ENCODE peak calls at places on chromosomes 16 and 17, in eight cellular contexts. One of them, this sample, is unnamed.

GRCh38 chr16:27847030-27847550 is 216.4 kb downstream of the GSG1L start:
- DNase-seq in CD4-positive, CD25-positive, alpha-beta regulatory T cell: no peak
- DNase-seq in mammary epithelial cell: peak
- DNase-seq in neural progenitor cell: no peak
- DNase-seq in stomach: peak
- DNase-seq in substantia nigra: no peak
- DNase-seq in GM23248: no peak
- DNase-seq in right lobe of liver: no peak
- DNase-seq in this sample: peak

GRCh38 chr17:7043544-7044268 is at the start of gene SLC16A11:
- DNase-seq in CD4-positive, CD25-positive, alpha-beta regulatory T cell: no peak
- DNase-seq in stomach: peak
- DNase-seq in right lobe of liver: peak
- DNase-seq in neural progenitor cell: peak
- DNase-seq in mammary epithelial cell: no peak
- DNase-seq in GM23248: peak
- DNase-seq in substantia nigra: no peak
- DNase-seq in this sample: peak

GRCh38 chr16:87654826-87655225 is 52.5 kb downstream of the JPH3 start:
- DNase-seq in CD4-positive, CD25-positive, alpha-beta regulatory T cell: no peak
- DNase-seq in mammary epithelial cell: no peak
- DNase-seq in right lobe of liver: no peak
- DNase-seq in GM23248: no peak
- DNase-seq in neural progenitor cell: no peak
- DNase-seq in substantia nigra: no peak
- DNase-seq in stomach: no peak
- DNase-seq in this sample: no peak

GRCh38 chr17:76755285-76755684 is 17.4 kb downstream of the MFSD11 start:
- DNase-seq in right lobe of liver: no peak
- DNase-seq in neural progenitor cell: no peak
- DNase-seq in mammary epithelial cell: no peak
- DNase-seq in GM23248: no peak
- DNase-seq in substantia nigra: no peak
- DNase-seq in CD4-positive, CD25-positive, alpha-beta regulatory T cell: no peak
- DNase-seq in stomach: no peak
- DNase-seq in this sample: no peak

GRCh38 chr16:8806272-8806983 is 8.8 kb downstream of the PMM2 start:
- DNase-seq in right lobe of liver: no peak
- DNase-seq in CD4-positive, CD25-positive, alpha-beta regulatory T cell: no peak
- DNase-seq in neural progenitor cell: no peak
- DNase-seq in substantia nigra: no peak
- DNase-seq in mammary epithelial cell: no peak
- DNase-seq in stomach: no peak
- DNase-seq in GM23248: no peak
- DNase-seq in this sample: no peak

GRCh38 chr17:76968707-76969597 is 100.7 kb downstream of the MGAT5B start:
- DNase-seq in CD4-positive, CD25-positive, alpha-beta regulatory T cell: peak
- DNase-seq in right lobe of liver: no peak
- DNase-seq in GM23248: no peak
- DNase-seq in mammary epithelial cell: no peak
- DNase-seq in neural progenitor cell: peak
- DNase-seq in substantia nigra: no peak
- DNase-seq in stomach: peak
- DNase-seq in this sample: peak

GRCh38 chr17:79220201-79220714 is 145.6 kb downstream of the ENGASE start:
- DNase-seq in GM23248: no peak
- DNase-seq in stomach: no peak
- DNase-seq in CD4-positive, CD25-positive, alpha-beta regulatory T cell: no peak
- DNase-seq in mammary epithelial cell: no peak
- DNase-seq in substantia nigra: no peak
- DNase-seq in right lobe of liver: no peak
- DNase-seq in neural progenitor cell: peak
- DNase-seq in this sample: peak

GRCh38 chr17:32878211-32878610 is 1.3 kb upstream of the MYO1D start:
- DNase-seq in right lobe of liver: no peak
- DNase-seq in mammary epithelial cell: peak
- DNase-seq in GM23248: peak
- DNase-seq in substantia nigra: no peak
- DNase-seq in CD4-positive, CD25-positive, alpha-beta regulatory T cell: no peak
- DNase-seq in stomach: peak
- DNase-seq in neural progenitor cell: no peak
- DNase-seq in this sample: no peak

GRCh38 chr17:7348478-7349242 is 3.3 kb upstream of the KCTD11 start:
- DNase-seq in substantia nigra: no peak
- DNase-seq in neural progenitor cell: no peak
- DNase-seq in stomach: no peak
- DNase-seq in right lobe of liver: no peak
- DNase-seq in CD4-positive, CD25-positive, alpha-beta regulatory T cell: no peak
- DNase-seq in mammary epithelial cell: no peak
- DNase-seq in GM23248: peak
- DNase-seq in this sample: peak

GRCh38 chr17:2084129-2084765 is 29.3 kb downstream of the HIC1 start:
- DNase-seq in GM23248: peak
- DNase-seq in stomach: no peak
- DNase-seq in mammary epithelial cell: peak
- DNase-seq in neural progenitor cell: no peak
- DNase-seq in substantia nigra: no peak
- DNase-seq in right lobe of liver: no peak
- DNase-seq in CD4-positive, CD25-positive, alpha-beta regulatory T cell: no peak
- DNase-seq in this sample: no peak

GRCh38 chr17:32739722-32740121 is 137.2 kb downstream of the MYO1D start:
- DNase-seq in stomach: no peak
- DNase-seq in neural progenitor cell: no peak
- DNase-seq in CD4-positive, CD25-positive, alpha-beta regulatory T cell: no peak
- DNase-seq in GM23248: no peak
- DNase-seq in mammary epithelial cell: no peak
- DNase-seq in substantia nigra: no peak
- DNase-seq in right lobe of liver: no peak
- DNase-seq in this sample: no peak

DNA sequence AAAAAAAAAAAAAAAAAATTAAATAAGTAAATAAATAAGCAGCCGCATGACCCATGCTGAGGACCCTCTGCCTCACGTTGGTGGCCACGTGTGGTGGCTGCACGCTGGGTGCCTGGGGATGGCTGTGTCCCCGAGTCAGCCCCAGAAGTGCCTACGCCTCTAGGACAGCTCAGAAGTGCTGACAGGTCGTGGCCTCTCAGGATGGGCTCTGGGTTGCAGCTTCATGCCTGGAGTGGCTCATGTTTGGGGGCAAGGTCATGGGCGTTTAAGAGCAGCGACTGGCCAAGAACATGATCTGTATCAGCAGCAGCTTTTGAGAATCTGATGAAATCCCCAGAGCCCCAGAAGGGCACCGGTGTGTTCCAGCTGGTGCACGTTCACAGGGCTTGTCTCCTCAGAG is 26.8 kb upstream of the CAPN15 start:
- DNase-seq in right lobe of liver: no peak
- DNase-seq in neural progenitor cell: no peak
- DNase-seq in GM23248: no peak
- DNase-seq in mammary epithelial cell: no peak
- DNase-seq in stomach: no peak
- DNase-seq in CD4-positive, CD25-positive, alpha-beta regulatory T cell: no peak
- DNase-seq in substantia nigra: no peak
- DNase-seq in this sample: no peak
- H3K27ac ChIP-seq in right lobe of liver: no peak
- H3K27ac ChIP-seq in neural progenitor cell: no peak
- H3K27ac ChIP-seq in GM23248: no peak
- H3K27ac ChIP-seq in mammary epithelial cell: no peak
- H3K27ac ChIP-seq in stomach: no peak
- H3K27ac ChIP-seq in CD4-positive, CD25-positive, alpha-beta regulatory T cell: no peak
- H3K27ac ChIP-seq in substantia nigra: no peak
- H3K27ac ChIP-seq in this sample: no peak

DNA sequence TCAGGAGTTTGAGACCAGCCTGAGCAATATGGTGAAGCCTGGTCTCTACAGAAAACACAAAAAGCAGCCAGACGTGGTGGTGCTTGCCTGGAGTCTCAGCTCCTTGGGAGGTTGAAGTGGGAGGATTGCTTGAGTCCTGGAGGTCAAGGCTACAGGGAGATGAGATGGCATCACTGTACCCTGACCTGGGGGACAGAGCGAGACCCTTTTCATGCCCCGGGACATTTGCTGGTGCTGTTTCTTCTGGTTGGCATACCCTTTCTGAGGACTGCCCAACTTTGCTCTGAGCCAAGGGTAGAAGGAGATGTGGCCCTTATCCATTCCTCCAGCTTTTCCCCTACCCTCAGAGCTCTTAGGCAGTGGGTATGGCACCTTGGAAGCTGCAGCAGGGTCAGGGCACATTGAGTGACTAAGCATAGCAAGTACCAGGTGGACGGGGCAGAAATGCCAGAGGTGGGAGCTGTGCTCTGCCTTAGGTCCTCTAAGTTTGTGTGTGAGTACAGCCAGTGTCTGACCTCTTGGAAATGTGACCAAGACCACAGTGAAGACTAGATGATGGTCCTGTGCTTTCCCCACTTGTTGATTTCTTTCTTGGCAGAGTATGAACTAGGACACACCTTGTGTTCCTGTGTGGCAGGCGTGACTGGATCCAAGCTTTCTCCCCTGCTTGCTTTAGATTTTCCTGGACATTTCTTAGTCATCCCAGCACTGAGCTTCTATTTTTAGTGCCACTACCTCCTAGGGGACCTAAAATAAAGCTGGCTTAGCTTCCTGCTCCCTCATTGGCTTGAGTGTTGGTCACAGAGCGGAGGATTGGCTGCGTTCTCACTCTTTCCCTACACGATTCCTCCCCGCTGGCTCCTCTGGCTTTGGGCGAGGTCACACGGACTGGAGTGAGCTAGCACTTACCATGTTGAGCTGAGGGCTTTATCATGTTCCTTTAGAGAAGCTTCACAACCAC is 9.9 kb upstream of the EDC4 start:
- DNase-seq in mammary epithelial cell: no peak
- DNase-seq in CD4-positive, CD25-positive, alpha-beta regulatory T cell: no peak
- DNase-seq in neural progenitor cell: no peak
- DNase-seq in stomach: peak
- DNase-seq in right lobe of liver: no peak
- DNase-seq in substantia nigra: no peak
- DNase-seq in GM23248: peak
- DNase-seq in this sample: no peak
- H3K27ac ChIP-seq in mammary epithelial cell: no peak
- H3K27ac ChIP-seq in CD4-positive, CD25-positive, alpha-beta regulatory T cell: no peak
- H3K27ac ChIP-seq in neural progenitor cell: no peak
- H3K27ac ChIP-seq in stomach: peak
- H3K27ac ChIP-seq in right lobe of liver: no peak
- H3K27ac ChIP-seq in substantia nigra: no peak
- H3K27ac ChIP-seq in GM23248: peak
- H3K27ac ChIP-seq in this sample: no peak

GRCh38 chr17:40915199-40915661 is 22.2 kb downstream of the KRT23 start:
- DNase-seq in CD4-positive, CD25-positive, alpha-beta regulatory T cell: no peak
- DNase-seq in neural progenitor cell: no peak
- DNase-seq in substantia nigra: no peak
- DNase-seq in right lobe of liver: no peak
- DNase-seq in stomach: no peak
- DNase-seq in mammary epithelial cell: peak
- DNase-seq in GM23248: peak
- DNase-seq in this sample: no peak

GRCh38 chr17:40914456-40914855 is 23.0 kb downstream of the KRT23 start:
- DNase-seq in neural progenitor cell: no peak
- DNase-seq in CD4-positive, CD25-positive, alpha-beta regulatory T cell: no peak
- DNase-seq in right lobe of liver: no peak
- DNase-seq in stomach: no peak
- DNase-seq in substantia nigra: no peak
- DNase-seq in mammary epithelial cell: peak
- DNase-seq in GM23248: no peak
- DNase-seq in this sample: no peak

GRCh38 chr17:40912506-40913220 is 24.8 kb downstream of the KRT23 start:
- DNase-seq in GM23248: no peak
- DNase-seq in mammary epithelial cell: no peak
- DNase-seq in CD4-positive, CD25-positive, alpha-beta regulatory T cell: no peak
- DNase-seq in stomach: no peak
- DNase-seq in neural progenitor cell: no peak
- DNase-seq in right lobe of liver: no peak
- DNase-seq in substantia nigra: no peak
- DNase-seq in this sample: no peak

GRCh38 chr17:40915721-40916256 is 21.7 kb downstream of the KRT23 start:
- DNase-seq in stomach: no peak
- DNase-seq in substantia nigra: no peak
- DNase-seq in GM23248: peak
- DNase-seq in neural progenitor cell: no peak
- DNase-seq in CD4-positive, CD25-positive, alpha-beta regulatory T cell: no peak
- DNase-seq in right lobe of liver: no peak
- DNase-seq in mammary epithelial cell: peak
- DNase-seq in this sample: no peak

DNA sequence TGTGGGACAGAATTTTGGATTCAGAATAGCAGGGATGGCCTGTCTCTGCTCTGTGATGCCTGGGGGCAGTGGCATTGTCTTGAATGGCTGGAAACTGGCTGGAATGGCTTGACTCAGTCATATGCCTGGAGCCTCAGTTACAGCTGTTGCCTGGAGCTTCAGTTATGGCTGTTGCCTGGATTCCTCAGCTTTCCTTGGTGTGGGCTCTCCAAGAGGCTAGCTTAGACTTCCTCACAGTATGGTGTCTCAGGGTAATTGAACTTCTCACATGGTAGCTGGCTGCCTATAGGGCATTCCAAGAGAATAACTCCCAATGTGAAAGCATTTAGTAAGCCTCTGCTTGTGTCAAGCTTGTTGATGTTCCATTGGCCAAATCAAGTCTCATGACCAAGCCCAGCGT is 21.1 kb downstream of the KRT23 start:
- DNase-seq in right lobe of liver: no peak
- DNase-seq in mammary epithelial cell: peak
- DNase-seq in GM23248: no peak
- DNase-seq in CD4-positive, CD25-positive, alpha-beta regulatory T cell: no peak
- DNase-seq in stomach: no peak
- DNase-seq in neural progenitor cell: no peak
- DNase-seq in substantia nigra: no peak
- DNase-seq in this sample: no peak
- H3K27ac ChIP-seq in right lobe of liver: no peak
- H3K27ac ChIP-seq in mammary epithelial cell: peak
- H3K27ac ChIP-seq in GM23248: peak
- H3K27ac ChIP-seq in CD4-positive, CD25-positive, alpha-beta regulatory T cell: no peak
- H3K27ac ChIP-seq in stomach: no peak
- H3K27ac ChIP-seq in neural progenitor cell: no peak
- H3K27ac ChIP-seq in substantia nigra: no peak
- H3K27ac ChIP-seq in this sample: no peak

DNA sequence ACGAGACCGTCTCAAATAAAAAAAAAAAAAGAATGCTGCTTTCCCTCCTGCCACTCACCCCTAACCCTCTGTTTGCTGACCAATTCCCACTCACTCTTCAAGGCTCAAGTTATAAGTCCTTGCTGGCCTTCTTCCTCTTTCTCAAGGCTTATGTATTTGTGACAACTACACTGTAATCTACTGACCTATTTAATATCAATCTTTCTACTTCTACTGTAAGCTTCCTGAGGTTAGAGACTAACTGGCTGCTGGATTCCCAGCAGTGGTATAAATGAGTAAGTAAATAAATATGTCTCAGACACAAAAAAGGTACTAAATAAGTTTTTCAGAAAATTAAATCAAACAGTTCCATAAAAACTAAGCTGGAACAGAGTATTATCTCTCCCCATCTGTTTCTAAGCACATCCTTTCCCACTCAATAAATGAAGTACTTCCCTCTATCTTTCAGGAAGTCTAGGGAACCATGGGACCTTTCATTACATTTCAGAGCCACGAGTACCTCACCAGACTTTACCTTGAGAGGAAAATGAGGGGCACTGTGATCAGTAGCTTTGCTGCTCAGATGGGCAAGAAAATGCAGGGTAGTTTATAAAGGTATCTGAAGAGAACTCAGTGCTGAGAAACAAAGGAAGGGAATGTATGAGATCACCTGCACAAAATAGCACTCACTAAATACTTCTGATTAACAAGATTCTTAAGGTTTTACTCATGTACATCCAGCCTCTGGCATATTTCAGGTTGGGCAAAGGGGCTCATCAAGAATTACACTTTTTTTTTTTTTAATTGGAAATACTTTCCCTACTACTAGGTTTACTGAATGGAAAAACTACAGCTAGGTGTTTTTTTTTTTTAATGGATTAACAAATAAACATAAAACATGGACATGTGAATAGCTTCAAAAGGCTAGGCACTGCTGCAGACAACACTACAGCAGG is 10.8 kb downstream of the SSH2 start:
- DNase-seq in neural progenitor cell: no peak
- DNase-seq in mammary epithelial cell: peak
- DNase-seq in stomach: no peak
- DNase-seq in GM23248: peak
- DNase-seq in substantia nigra: no peak
- DNase-seq in CD4-positive, CD25-positive, alpha-beta regulatory T cell: no peak
- DNase-seq in right lobe of liver: no peak
- DNase-seq in this sample: no peak
- H3K27ac ChIP-seq in neural progenitor cell: no peak
- H3K27ac ChIP-seq in mammary epithelial cell: peak
- H3K27ac ChIP-seq in stomach: no peak
- H3K27ac ChIP-seq in GM23248: peak
- H3K27ac ChIP-seq in substantia nigra: no peak
- H3K27ac ChIP-seq in CD4-positive, CD25-positive, alpha-beta regulatory T cell: no peak
- H3K27ac ChIP-seq in right lobe of liver: no peak
- H3K27ac ChIP-seq in this sample: no peak